ENCODE peak calls at places on chromosomes 12 and 14, in nine cellular contexts. Y is KBM-7; V is tibial nerve; U is gastrocnemius medialis; G is activated naive CD4-positive, alpha-beta T cell; O is left kidney; T is anterior cingulate cortex; S is adipocyte; L is EL. R is an unnamed sample.
A peak's percentile ranks its signal among the peaks of the same experiment; 100 is the strongest.

GRCh38 chr12:50862316-50862715 is 19.6 kb downstream of the TMPRSS12 start:
- DNase-seq in U (no peak), V (no peak), T (no peak), L (peak; percentile 68), O (no peak), G (no peak), S (peak; percentile 50), Y (no peak), R (peak; percentile 64)

GRCh38 chr14:100900837-100901390 is 2.6 kb downstream of the RTL1 start:
- DNase-seq in T (no peak), S (no peak), L (no peak), U (no peak), V (no peak), G (no peak), O (peak; percentile 78), Y (peak; percentile 80), R (peak; percentile 26)

GRCh38 chr12:108886873-108887629 is 7.2 kb downstream of the DAO start:
- DNase-seq in V (no peak), U (no peak), Y (no peak), T (no peak), O (no peak), L (no peak), G (no peak), S (no peak), R (no peak)

GRCh38 chr14:31933716-31934115 is 143.4 kb upstream of the ARHGAP5 start:
- DNase-seq in U (no peak), O (no peak), T (no peak), S (no peak), V (no peak), Y (no peak), G (no peak), L (peak; percentile 43), R (peak; percentile 68)

GRCh38 chr12:19938031-19938430 is 430.3 kb upstream of the PDE3A start:
- DNase-seq in Y (no peak), T (no peak), O (no peak), S (no peak), V (no peak), U (no peak), L (peak; percentile 15), G (no peak), R (no peak)

GRCh38 chr14:20855652-20856291 is 35.4 kb upstream of the RNASE3 start:
- DNase-seq in O (peak; percentile 93), V (no peak), S (peak; percentile 63), L (peak; percentile 52), Y (peak; percentile 77), U (peak; percentile 36), G (no peak), T (no peak), R (peak; percentile 60)

GRCh38 chr14:105845725-105846309 is 319.4 kb downstream of the TMEM121 start:
- DNase-seq in U (no peak), Y (no peak), V (no peak), O (no peak), S (no peak), T (no peak), L (no peak), G (no peak), R (no peak)

GRCh38 chr12:126055521-126055920 is 990.3 kb downstream of the AACS start:
- DNase-seq in S (no peak), V (no peak), Y (no peak), G (no peak), T (no peak), L (no peak), U (no peak), O (no peak), R (peak; percentile 38)

GRCh38 chr12:67394600-67394999 is 125.4 kb downstream of the CAND1 start:
- DNase-seq in Y (no peak), O (peak; percentile 40), V (peak; percentile 17), T (no peak), U (peak; percentile 86), S (peak; percentile 27), L (no peak), G (no peak), R (peak; percentile 26)

GRCh38 chr12:89070603-89071002 is 281.7 kb downstream of the DUSP6 start:
- DNase-seq in V (no peak), G (no peak), O (no peak), Y (no peak), L (no peak), U (no peak), T (no peak), S (no peak), R (no peak)

GRCh38 chr12:1122803-1123202 is 131.8 kb downstream of the ERC1 start:
- DNase-seq in S (no peak), V (no peak), L (peak; percentile 5), T (no peak), O (peak; percentile 20), U (no peak), G (no peak), Y (peak; percentile 88), R (peak; percentile 9)

GRCh38 chr12:109716512-109717389 is 3.1 kb downstream of the FAM222A start:
- DNase-seq in S (no peak), V (no peak), L (no peak), U (peak; percentile 77), G (no peak), T (no peak), Y (no peak), O (no peak), R (no peak)

GRCh38 chr12:103572312-103572711 is 14.8 kb upstream of the STAB2 start:
- DNase-seq in O (no peak), T (no peak), G (no peak), U (no peak), S (no peak), V (no peak), L (no peak), Y (no peak), R (no peak)

GRCh38 chr14:20857630-20858261 is 33.4 kb upstream of the RNASE3 start:
- DNase-seq in G (peak; percentile 58), V (peak; percentile 42), T (no peak), S (peak; percentile 83), Y (peak; percentile 77), O (peak; percentile 74), U (peak; percentile 35), L (peak; percentile 45), R (peak; percentile 45)

GRCh38 chr12:119069029-119069731 is 87.8 kb downstream of the SRRM4 start:
- DNase-seq in S (no peak), T (no peak), Y (no peak), U (no peak), O (no peak), V (no peak), G (no peak), L (no peak), R (no peak)

GRCh38 chr12:13101854-13102375 is 1.6 kb downstream of the GSG1 start:
- DNase-seq in U (no peak), T (no peak), Y (peak; percentile 55), O (no peak), V (no peak), S (peak; percentile 67), L (peak; percentile 56), G (no peak), R (peak; percentile 87)

GRCh38 chr14:76917158-76917596 is 91.0 kb downstream of the LRRC74A start:
- DNase-seq in S (peak; percentile 88), Y (peak; percentile 54), G (no peak), L (peak; percentile 79), T (no peak), U (peak; percentile 59), O (peak; percentile 92), V (no peak), R (peak; percentile 82)

GRCh38 chr14:75279739-75280447 is 1.3 kb downstream of the FOS start:
- DNase-seq in Y (no peak), T (no peak), V (no peak), O (peak; percentile 75), L (no peak), U (no peak), G (no peak), S (peak; percentile 49), R (peak; percentile 40)

GRCh38 chr12:12562585-12563245 is at the start of gene DUSP16:
- DNase-seq in G (peak; percentile 18), O (peak; percentile 98), T (peak; percentile 61), V (peak; percentile 82), L (peak; percentile 98), S (peak; percentile 98), U (peak; percentile 92), Y (peak; percentile 93), R (peak; percentile 96)

GRCh38 chr12:66287275-66287674 is 15.0 kb upstream of the HELB start:
- DNase-seq in V (no peak), T (no peak), Y (no peak), O (no peak), L (no peak), U (no peak), G (no peak), S (no peak), R (no peak)

GRCh38 chr12:86914716-86915115 is 658.5 kb upstream of the MGAT4C start:
- DNase-seq in Y (peak; percentile 3), V (no peak), U (no peak), S (peak; percentile 72), G (no peak), L (peak; percentile 9), T (no peak), O (peak; percentile 65), R (peak; percentile 28)

GRCh38 chr14:33063521-33063920 is 124.8 kb downstream of the NPAS3 start:
- DNase-seq in T (no peak), G (no peak), U (no peak), L (no peak), S (no peak), O (no peak), V (no peak), Y (no peak), R (no peak)

GRCh38 chr14:89425931-89426330 is 8.9 kb upstream of the FOXN3 start:
- DNase-seq in U (peak; percentile 64), G (no peak), S (peak; percentile 89), Y (no peak), T (no peak), V (no peak), O (no peak), L (peak; percentile 99), R (peak; percentile 98)

GRCh38 chr12:90211017-90211416 is 502.4 kb upstream of the ATP2B1 start:
- DNase-seq in U (no peak), L (peak; percentile 85), T (no peak), O (no peak), G (no peak), Y (no peak), V (no peak), S (peak; percentile 32), R (peak; percentile 92)

R was measured in M059J.